ENCODE peak calls at places on chromosomes 2 and 18, in nine cellular contexts. One of them, this sample, is unnamed.

GRCh38 chr2:203501870-203502269 is 33.2 kb downstream of the RAPH1 start:
- DNase-seq in stimulated activated CD4-positive, alpha-beta T cell treated with anti-CD3 and anti-CD28 coated beads, TNF-alpha, amount 100 ng/mL, for 4 hours: no peak
- DNase-seq in stimulated activated CD8-positive, alpha-beta memory T cell treated with anti-CD3 and anti-CD28 coated beads, Interleukin-15, amount 100 ng/mL, for 48 hours: no peak
- DNase-seq in HTR-8/SVneo: no peak
- DNase-seq in H9: no peak
- DNase-seq in brain microvascular endothelial cell: no peak
- DNase-seq in SJSA1: no peak
- DNase-seq in activated T-helper 1 cell treated with Interleukin-2 at 50 U/mL for 16 hours: no peak
- DNase-seq in left cardiac atrium: no peak
- DNase-seq in this sample: no peak

GRCh38 chr2:241808701-241809382 is at the start of gene NEU4:
- DNase-seq in stimulated activated CD8-positive, alpha-beta memory T cell treated with anti-CD3 and anti-CD28 coated beads, Interleukin-15, amount 100 ng/mL, for 48 hours: no peak
- DNase-seq in HTR-8/SVneo: no peak
- DNase-seq in brain microvascular endothelial cell: no peak
- DNase-seq in left cardiac atrium: peak
- DNase-seq in stimulated activated CD4-positive, alpha-beta T cell treated with anti-CD3 and anti-CD28 coated beads, TNF-alpha, amount 100 ng/mL, for 4 hours: no peak
- DNase-seq in activated T-helper 1 cell treated with Interleukin-2 at 50 U/mL for 16 hours: no peak
- DNase-seq in H9: peak
- DNase-seq in SJSA1: no peak
- DNase-seq in this sample: no peak

GRCh38 chr2:145197944-145198343 is 678.0 kb upstream of the ZEB2 start:
- DNase-seq in SJSA1: no peak
- DNase-seq in stimulated activated CD8-positive, alpha-beta memory T cell treated with anti-CD3 and anti-CD28 coated beads, Interleukin-15, amount 100 ng/mL, for 48 hours: no peak
- DNase-seq in brain microvascular endothelial cell: no peak
- DNase-seq in H9: no peak
- DNase-seq in HTR-8/SVneo: no peak
- DNase-seq in stimulated activated CD4-positive, alpha-beta T cell treated with anti-CD3 and anti-CD28 coated beads, TNF-alpha, amount 100 ng/mL, for 4 hours: no peak
- DNase-seq in activated T-helper 1 cell treated with Interleukin-2 at 50 U/mL for 16 hours: no peak
- DNase-seq in left cardiac atrium: no peak
- DNase-seq in this sample: no peak

GRCh38 chr18:35344736-35345459 is 678 bp upstream of the ZNF24 start:
- DNase-seq in SJSA1: no peak
- DNase-seq in stimulated activated CD4-positive, alpha-beta T cell treated with anti-CD3 and anti-CD28 coated beads, TNF-alpha, amount 100 ng/mL, for 4 hours: no peak
- DNase-seq in left cardiac atrium: no peak
- DNase-seq in activated T-helper 1 cell treated with Interleukin-2 at 50 U/mL for 16 hours: no peak
- DNase-seq in stimulated activated CD8-positive, alpha-beta memory T cell treated with anti-CD3 and anti-CD28 coated beads, Interleukin-15, amount 100 ng/mL, for 48 hours: no peak
- DNase-seq in H9: no peak
- DNase-seq in HTR-8/SVneo: no peak
- DNase-seq in brain microvascular endothelial cell: no peak
- DNase-seq in this sample: no peak

GRCh38 chr2:166223298-166223697 is 95.5 kb upstream of the SCN1A start:
- DNase-seq in brain microvascular endothelial cell: no peak
- DNase-seq in left cardiac atrium: no peak
- DNase-seq in SJSA1: no peak
- DNase-seq in stimulated activated CD8-positive, alpha-beta memory T cell treated with anti-CD3 and anti-CD28 coated beads, Interleukin-15, amount 100 ng/mL, for 48 hours: no peak
- DNase-seq in activated T-helper 1 cell treated with Interleukin-2 at 50 U/mL for 16 hours: no peak
- DNase-seq in HTR-8/SVneo: no peak
- DNase-seq in stimulated activated CD4-positive, alpha-beta T cell treated with anti-CD3 and anti-CD28 coated beads, TNF-alpha, amount 100 ng/mL, for 4 hours: no peak
- DNase-seq in H9: no peak
- DNase-seq in this sample: no peak

GRCh38 chr2:59182249-59182648 is 941.1 kb upstream of the FANCL start:
- DNase-seq in activated T-helper 1 cell treated with Interleukin-2 at 50 U/mL for 16 hours: no peak
- DNase-seq in left cardiac atrium: no peak
- DNase-seq in H9: peak
- DNase-seq in stimulated activated CD4-positive, alpha-beta T cell treated with anti-CD3 and anti-CD28 coated beads, TNF-alpha, amount 100 ng/mL, for 4 hours: no peak
- DNase-seq in SJSA1: peak
- DNase-seq in stimulated activated CD8-positive, alpha-beta memory T cell treated with anti-CD3 and anti-CD28 coated beads, Interleukin-15, amount 100 ng/mL, for 48 hours: no peak
- DNase-seq in brain microvascular endothelial cell: peak
- DNase-seq in HTR-8/SVneo: peak
- DNase-seq in this sample: no peak

GRCh38 chr2:147108553-147108952 is 736.3 kb upstream of the ACVR2A start:
- DNase-seq in stimulated activated CD8-positive, alpha-beta memory T cell treated with anti-CD3 and anti-CD28 coated beads, Interleukin-15, amount 100 ng/mL, for 48 hours: no peak
- DNase-seq in HTR-8/SVneo: no peak
- DNase-seq in H9: no peak
- DNase-seq in stimulated activated CD4-positive, alpha-beta T cell treated with anti-CD3 and anti-CD28 coated beads, TNF-alpha, amount 100 ng/mL, for 4 hours: no peak
- DNase-seq in brain microvascular endothelial cell: no peak
- DNase-seq in activated T-helper 1 cell treated with Interleukin-2 at 50 U/mL for 16 hours: no peak
- DNase-seq in SJSA1: no peak
- DNase-seq in left cardiac atrium: no peak
- DNase-seq in this sample: no peak

GRCh38 chr2:33777791-33778190 is 178.7 kb upstream of the FAM98A start:
- DNase-seq in stimulated activated CD4-positive, alpha-beta T cell treated with anti-CD3 and anti-CD28 coated beads, TNF-alpha, amount 100 ng/mL, for 4 hours: no peak
- DNase-seq in SJSA1: no peak
- DNase-seq in HTR-8/SVneo: no peak
- DNase-seq in activated T-helper 1 cell treated with Interleukin-2 at 50 U/mL for 16 hours: no peak
- DNase-seq in brain microvascular endothelial cell: no peak
- DNase-seq in H9: no peak
- DNase-seq in stimulated activated CD8-positive, alpha-beta memory T cell treated with anti-CD3 and anti-CD28 coated beads, Interleukin-15, amount 100 ng/mL, for 48 hours: no peak
- DNase-seq in left cardiac atrium: no peak
- DNase-seq in this sample: no peak

GRCh38 chr2:227717687-227718567 is at the start of gene SLC19A3:
- DNase-seq in H9: peak
- DNase-seq in HTR-8/SVneo: peak
- DNase-seq in activated T-helper 1 cell treated with Interleukin-2 at 50 U/mL for 16 hours: no peak
- DNase-seq in brain microvascular endothelial cell: peak
- DNase-seq in stimulated activated CD4-positive, alpha-beta T cell treated with anti-CD3 and anti-CD28 coated beads, TNF-alpha, amount 100 ng/mL, for 4 hours: no peak
- DNase-seq in SJSA1: peak
- DNase-seq in stimulated activated CD8-positive, alpha-beta memory T cell treated with anti-CD3 and anti-CD28 coated beads, Interleukin-15, amount 100 ng/mL, for 48 hours: no peak
- DNase-seq in left cardiac atrium: peak
- DNase-seq in this sample: no peak

GRCh38 chr2:174176898-174177297 is 71.4 kb downstream of the OLA1 start:
- DNase-seq in H9: no peak
- DNase-seq in stimulated activated CD4-positive, alpha-beta T cell treated with anti-CD3 and anti-CD28 coated beads, TNF-alpha, amount 100 ng/mL, for 4 hours: no peak
- DNase-seq in SJSA1: no peak
- DNase-seq in stimulated activated CD8-positive, alpha-beta memory T cell treated with anti-CD3 and anti-CD28 coated beads, Interleukin-15, amount 100 ng/mL, for 48 hours: no peak
- DNase-seq in brain microvascular endothelial cell: peak
- DNase-seq in HTR-8/SVneo: no peak
- DNase-seq in left cardiac atrium: no peak
- DNase-seq in activated T-helper 1 cell treated with Interleukin-2 at 50 U/mL for 16 hours: no peak
- DNase-seq in this sample: no peak

GRCh38 chr18:3448845-3449701 is 899 bp upstream of the TGIF1 start:
- DNase-seq in H9: peak
- DNase-seq in brain microvascular endothelial cell: peak
- DNase-seq in SJSA1: peak
- DNase-seq in HTR-8/SVneo: no peak
- DNase-seq in activated T-helper 1 cell treated with Interleukin-2 at 50 U/mL for 16 hours: peak
- DNase-seq in left cardiac atrium: peak
- DNase-seq in stimulated activated CD4-positive, alpha-beta T cell treated with anti-CD3 and anti-CD28 coated beads, TNF-alpha, amount 100 ng/mL, for 4 hours: peak
- DNase-seq in stimulated activated CD8-positive, alpha-beta memory T cell treated with anti-CD3 and anti-CD28 coated beads, Interleukin-15, amount 100 ng/mL, for 48 hours: peak
- DNase-seq in this sample: peak

GRCh38 chr18:67239826-67240225 is 276.7 kb downstream of the DSEL start:
- DNase-seq in stimulated activated CD8-positive, alpha-beta memory T cell treated with anti-CD3 and anti-CD28 coated beads, Interleukin-15, amount 100 ng/mL, for 48 hours: no peak
- DNase-seq in brain microvascular endothelial cell: no peak
- DNase-seq in HTR-8/SVneo: no peak
- DNase-seq in left cardiac atrium: no peak
- DNase-seq in activated T-helper 1 cell treated with Interleukin-2 at 50 U/mL for 16 hours: no peak
- DNase-seq in H9: no peak
- DNase-seq in SJSA1: no peak
- DNase-seq in stimulated activated CD4-positive, alpha-beta T cell treated with anti-CD3 and anti-CD28 coated beads, TNF-alpha, amount 100 ng/mL, for 4 hours: no peak
- DNase-seq in this sample: no peak

GRCh38 chr2:108446703-108447102 is 2.3 kb upstream of the GCC2 start:
- DNase-seq in stimulated activated CD8-positive, alpha-beta memory T cell treated with anti-CD3 and anti-CD28 coated beads, Interleukin-15, amount 100 ng/mL, for 48 hours: no peak
- DNase-seq in SJSA1: no peak
- DNase-seq in stimulated activated CD4-positive, alpha-beta T cell treated with anti-CD3 and anti-CD28 coated beads, TNF-alpha, amount 100 ng/mL, for 4 hours: no peak
- DNase-seq in left cardiac atrium: no peak
- DNase-seq in brain microvascular endothelial cell: no peak
- DNase-seq in HTR-8/SVneo: no peak
- DNase-seq in H9: no peak
- DNase-seq in activated T-helper 1 cell treated with Interleukin-2 at 50 U/mL for 16 hours: no peak
- DNase-seq in this sample: no peak

GRCh38 chr2:220887271-220887870 is 684.7 kb downstream of the EPHA4 start:
- DNase-seq in activated T-helper 1 cell treated with Interleukin-2 at 50 U/mL for 16 hours: no peak
- DNase-seq in H9: no peak
- DNase-seq in stimulated activated CD8-positive, alpha-beta memory T cell treated with anti-CD3 and anti-CD28 coated beads, Interleukin-15, amount 100 ng/mL, for 48 hours: no peak
- DNase-seq in stimulated activated CD4-positive, alpha-beta T cell treated with anti-CD3 and anti-CD28 coated beads, TNF-alpha, amount 100 ng/mL, for 4 hours: no peak
- DNase-seq in HTR-8/SVneo: no peak
- DNase-seq in SJSA1: no peak
- DNase-seq in brain microvascular endothelial cell: peak
- DNase-seq in left cardiac atrium: no peak
- DNase-seq in this sample: no peak

GRCh38 chr2:110807520-110807919 is 75.1 kb downstream of the ACOXL start:
- DNase-seq in stimulated activated CD8-positive, alpha-beta memory T cell treated with anti-CD3 and anti-CD28 coated beads, Interleukin-15, amount 100 ng/mL, for 48 hours: no peak
- DNase-seq in H9: no peak
- DNase-seq in activated T-helper 1 cell treated with Interleukin-2 at 50 U/mL for 16 hours: no peak
- DNase-seq in SJSA1: no peak
- DNase-seq in left cardiac atrium: peak
- DNase-seq in brain microvascular endothelial cell: peak
- DNase-seq in HTR-8/SVneo: no peak
- DNase-seq in stimulated activated CD4-positive, alpha-beta T cell treated with anti-CD3 and anti-CD28 coated beads, TNF-alpha, amount 100 ng/mL, for 4 hours: no peak
- DNase-seq in this sample: no peak

GRCh38 chr18:11902522-11903292 is 5.4 kb downstream of the MPPE1 start:
- DNase-seq in SJSA1: no peak
- DNase-seq in HTR-8/SVneo: no peak
- DNase-seq in stimulated activated CD8-positive, alpha-beta memory T cell treated with anti-CD3 and anti-CD28 coated beads, Interleukin-15, amount 100 ng/mL, for 48 hours: no peak
- DNase-seq in H9: no peak
- DNase-seq in activated T-helper 1 cell treated with Interleukin-2 at 50 U/mL for 16 hours: no peak
- DNase-seq in left cardiac atrium: no peak
- DNase-seq in brain microvascular endothelial cell: no peak
- DNase-seq in stimulated activated CD4-positive, alpha-beta T cell treated with anti-CD3 and anti-CD28 coated beads, TNF-alpha, amount 100 ng/mL, for 4 hours: no peak
- DNase-seq in this sample: no peak

GRCh38 chr2:223357076-223357475 is 245.1 kb downstream of the SCG2 start:
- DNase-seq in H9: no peak
- DNase-seq in stimulated activated CD4-positive, alpha-beta T cell treated with anti-CD3 and anti-CD28 coated beads, TNF-alpha, amount 100 ng/mL, for 4 hours: no peak
- DNase-seq in HTR-8/SVneo: no peak
- DNase-seq in SJSA1: no peak
- DNase-seq in left cardiac atrium: no peak
- DNase-seq in activated T-helper 1 cell treated with Interleukin-2 at 50 U/mL for 16 hours: no peak
- DNase-seq in brain microvascular endothelial cell: no peak
- DNase-seq in stimulated activated CD8-positive, alpha-beta memory T cell treated with anti-CD3 and anti-CD28 coated beads, Interleukin-15, amount 100 ng/mL, for 48 hours: no peak
- DNase-seq in this sample: no peak

GRCh38 chr2:173656086-173656485 is 301.4 kb downstream of the CDCA7 start:
- DNase-seq in H9: no peak
- DNase-seq in activated T-helper 1 cell treated with Interleukin-2 at 50 U/mL for 16 hours: no peak
- DNase-seq in left cardiac atrium: no peak
- DNase-seq in HTR-8/SVneo: no peak
- DNase-seq in stimulated activated CD4-positive, alpha-beta T cell treated with anti-CD3 and anti-CD28 coated beads, TNF-alpha, amount 100 ng/mL, for 4 hours: no peak
- DNase-seq in SJSA1: no peak
- DNase-seq in stimulated activated CD8-positive, alpha-beta memory T cell treated with anti-CD3 and anti-CD28 coated beads, Interleukin-15, amount 100 ng/mL, for 48 hours: no peak
- DNase-seq in brain microvascular endothelial cell: no peak
- DNase-seq in this sample: no peak

GRCh38 chr2:43084699-43085091 is 141.7 kb downstream of the ZFP36L2 start:
- DNase-seq in brain microvascular endothelial cell: no peak
- DNase-seq in stimulated activated CD8-positive, alpha-beta memory T cell treated with anti-CD3 and anti-CD28 coated beads, Interleukin-15, amount 100 ng/mL, for 48 hours: no peak
- DNase-seq in activated T-helper 1 cell treated with Interleukin-2 at 50 U/mL for 16 hours: no peak
- DNase-seq in HTR-8/SVneo: no peak
- DNase-seq in SJSA1: no peak
- DNase-seq in left cardiac atrium: peak
- DNase-seq in H9: no peak
- DNase-seq in stimulated activated CD4-positive, alpha-beta T cell treated with anti-CD3 and anti-CD28 coated beads, TNF-alpha, amount 100 ng/mL, for 4 hours: no peak
- DNase-seq in this sample: no peak

GRCh38 chr2:11874861-11875260 is 128.4 kb downstream of the LPIN1 start:
- DNase-seq in left cardiac atrium: no peak
- DNase-seq in H9: no peak
- DNase-seq in stimulated activated CD4-positive, alpha-beta T cell treated with anti-CD3 and anti-CD28 coated beads, TNF-alpha, amount 100 ng/mL, for 4 hours: no peak
- DNase-seq in stimulated activated CD8-positive, alpha-beta memory T cell treated with anti-CD3 and anti-CD28 coated beads, Interleukin-15, amount 100 ng/mL, for 48 hours: no peak
- DNase-seq in activated T-helper 1 cell treated with Interleukin-2 at 50 U/mL for 16 hours: no peak
- DNase-seq in SJSA1: no peak
- DNase-seq in HTR-8/SVneo: no peak
- DNase-seq in brain microvascular endothelial cell: no peak
- DNase-seq in this sample: no peak

GRCh38 chr2:69535739-69536374 is 98.6 kb upstream of the NFU1 start:
- DNase-seq in SJSA1: no peak
- DNase-seq in brain microvascular endothelial cell: no peak
- DNase-seq in stimulated activated CD4-positive, alpha-beta T cell treated with anti-CD3 and anti-CD28 coated beads, TNF-alpha, amount 100 ng/mL, for 4 hours: no peak
- DNase-seq in HTR-8/SVneo: no peak
- DNase-seq in activated T-helper 1 cell treated with Interleukin-2 at 50 U/mL for 16 hours: no peak
- DNase-seq in stimulated activated CD8-positive, alpha-beta memory T cell treated with anti-CD3 and anti-CD28 coated beads, Interleukin-15, amount 100 ng/mL, for 48 hours: no peak
- DNase-seq in left cardiac atrium: no peak
- DNase-seq in H9: no peak
- DNase-seq in this sample: no peak

GRCh38 chr2:109258905-109259540 is 130.0 kb downstream of the SH3RF3 start:
- DNase-seq in HTR-8/SVneo: no peak
- DNase-seq in SJSA1: no peak
- DNase-seq in left cardiac atrium: peak
- DNase-seq in H9: peak
- DNase-seq in brain microvascular endothelial cell: no peak
- DNase-seq in stimulated activated CD4-positive, alpha-beta T cell treated with anti-CD3 and anti-CD28 coated beads, TNF-alpha, amount 100 ng/mL, for 4 hours: no peak
- DNase-seq in activated T-helper 1 cell treated with Interleukin-2 at 50 U/mL for 16 hours: no peak
- DNase-seq in stimulated activated CD8-positive, alpha-beta memory T cell treated with anti-CD3 and anti-CD28 coated beads, Interleukin-15, amount 100 ng/mL, for 48 hours: no peak
- DNase-seq in this sample: no peak

GRCh38 chr18:50396005-50396404 is 21.2 kb downstream of the SKA1 start:
- DNase-seq in H9: no peak
- DNase-seq in HTR-8/SVneo: no peak
- DNase-seq in SJSA1: no peak
- DNase-seq in brain microvascular endothelial cell: no peak
- DNase-seq in stimulated activated CD4-positive, alpha-beta T cell treated with anti-CD3 and anti-CD28 coated beads, TNF-alpha, amount 100 ng/mL, for 4 hours: no peak
- DNase-seq in left cardiac atrium: no peak
- DNase-seq in stimulated activated CD8-positive, alpha-beta memory T cell treated with anti-CD3 and anti-CD28 coated beads, Interleukin-15, amount 100 ng/mL, for 48 hours: no peak
- DNase-seq in activated T-helper 1 cell treated with Interleukin-2 at 50 U/mL for 16 hours: no peak
- DNase-seq in this sample: no peak

GRCh38 chr2:127095367-127095641 is 11.7 kb downstream of the BIN1 start:
- DNase-seq in left cardiac atrium: no peak
- DNase-seq in brain microvascular endothelial cell: no peak
- DNase-seq in HTR-8/SVneo: no peak
- DNase-seq in SJSA1: no peak
- DNase-seq in activated T-helper 1 cell treated with Interleukin-2 at 50 U/mL for 16 hours: no peak
- DNase-seq in stimulated activated CD8-positive, alpha-beta memory T cell treated with anti-CD3 and anti-CD28 coated beads, Interleukin-15, amount 100 ng/mL, for 48 hours: no peak
- DNase-seq in stimulated activated CD4-positive, alpha-beta T cell treated with anti-CD3 and anti-CD28 coated beads, TNF-alpha, amount 100 ng/mL, for 4 hours: no peak
- DNase-seq in H9: no peak
- DNase-seq in this sample: no peak

GRCh38 chr18:75086494-75087034 is 122.4 kb downstream of the PTGR3 start:
- DNase-seq in H9: no peak
- DNase-seq in stimulated activated CD4-positive, alpha-beta T cell treated with anti-CD3 and anti-CD28 coated beads, TNF-alpha, amount 100 ng/mL, for 4 hours: no peak
- DNase-seq in stimulated activated CD8-positive, alpha-beta memory T cell treated with anti-CD3 and anti-CD28 coated beads, Interleukin-15, amount 100 ng/mL, for 48 hours: no peak
- DNase-seq in brain microvascular endothelial cell: no peak
- DNase-seq in HTR-8/SVneo: no peak
- DNase-seq in activated T-helper 1 cell treated with Interleukin-2 at 50 U/mL for 16 hours: no peak
- DNase-seq in left cardiac atrium: no peak
- DNase-seq in SJSA1: no peak
- DNase-seq in this sample: no peak

GRCh38 chr2:28586864-28587263 is 91.0 kb downstream of the PLB1 start:
- DNase-seq in stimulated activated CD4-positive, alpha-beta T cell treated with anti-CD3 and anti-CD28 coated beads, TNF-alpha, amount 100 ng/mL, for 4 hours: no peak
- DNase-seq in SJSA1: no peak
- DNase-seq in left cardiac atrium: no peak
- DNase-seq in H9: no peak
- DNase-seq in activated T-helper 1 cell treated with Interleukin-2 at 50 U/mL for 16 hours: peak
- DNase-seq in HTR-8/SVneo: no peak
- DNase-seq in brain microvascular endothelial cell: no peak
- DNase-seq in stimulated activated CD8-positive, alpha-beta memory T cell treated with anti-CD3 and anti-CD28 coated beads, Interleukin-15, amount 100 ng/mL, for 48 hours: peak
- DNase-seq in this sample: peak

GRCh38 chr2:132009874-132010521 is 151.8 kb downstream of the ANKRD30BL start:
- DNase-seq in SJSA1: peak
- DNase-seq in HTR-8/SVneo: no peak
- DNase-seq in brain microvascular endothelial cell: peak
- DNase-seq in stimulated activated CD8-positive, alpha-beta memory T cell treated with anti-CD3 and anti-CD28 coated beads, Interleukin-15, amount 100 ng/mL, for 48 hours: no peak
- DNase-seq in activated T-helper 1 cell treated with Interleukin-2 at 50 U/mL for 16 hours: no peak
- DNase-seq in stimulated activated CD4-positive, alpha-beta T cell treated with anti-CD3 and anti-CD28 coated beads, TNF-alpha, amount 100 ng/mL, for 4 hours: no peak
- DNase-seq in left cardiac atrium: peak
- DNase-seq in H9: peak
- DNase-seq in this sample: no peak